ENCODE peak calls at places on chromosome 15, in six cellular contexts. K is HepG2, R is upper lobe of left lung, O is HCT116, C is GM12878, I is K562. S is an unnamed sample.

GRCh38 chr15:58628206-58629057 is 121.1 kb downstream of the ADAM10 start:
- ATAC-seq in K (no peak), R (peak), O (no peak), C (peak), I (peak), S (no peak)

GRCh38 chr15:89206908-89207331 is 14.5 kb downstream of the RLBP1 start:
- ATAC-seq in K (peak), R (peak), O (peak), C (peak), I (peak), S (peak)

GRCh38 chr15:38691951-38692788 is 127.6 kb upstream of the RASGRP1 start:
- ATAC-seq in K (no peak), R (no peak), O (no peak), C (peak), I (no peak), S (no peak)

GRCh38 chr15:82831894-82832600 is 22.6 kb downstream of the WHAMM start:
- ATAC-seq in K (no peak), R (no peak), O (peak), C (no peak), I (no peak), S (no peak)

GRCh38 chr15:59170295-59170881 is 36.3 kb upstream of the LDHAL6B start:
- ATAC-seq in K (peak), R (peak), O (no peak), C (no peak), I (no peak), S (peak)

GRCh38 chr15:54840999-54841398 is 355.7 kb downstream of the RSL24D1 start:
- ATAC-seq in K (peak), R (no peak), O (no peak), C (no peak), I (no peak), S (no peak)

GRCh38 chr15:51718199-51718598 is 19.3 kb downstream of the LYSMD2 start:
- ATAC-seq in K (peak), R (no peak), O (no peak), C (no peak), I (peak), S (no peak)

GRCh38 chr15:24878153-24878552 is 76.6 kb upstream of the SNRPN start:
- ATAC-seq in K (peak), R (peak), O (no peak), C (no peak), I (peak), S (peak)

GRCh38 chr15:49406352-49407118 is 16.5 kb upstream of the FGF7 start:
- ATAC-seq in K (peak), R (no peak), O (no peak), C (no peak), I (peak), S (no peak)

GRCh38 chr15:80791004-80791403 is 11.8 kb downstream of the CEMIP start:
- ATAC-seq in K (no peak), R (no peak), O (no peak), C (no peak), I (no peak), S (no peak)

GRCh38 chr15:68265086-68265485 is 12.5 kb upstream of the FEM1B start:
- ATAC-seq in K (no peak), R (no peak), O (no peak), C (no peak), I (no peak), S (no peak)

GRCh38 chr15:68265674-68266073 is 11.9 kb upstream of the FEM1B start:
- ATAC-seq in K (no peak), R (no peak), O (no peak), C (no peak), I (no peak), S (no peak)

GRCh38 chr15:68271854-68272471 is 5.6 kb upstream of the FEM1B start:
- ATAC-seq in K (peak), R (peak), O (peak), C (no peak), I (no peak), S (peak)

GRCh38 chr15:68264282-68264681 is 13.3 kb upstream of the FEM1B start:
- ATAC-seq in K (no peak), R (no peak), O (no peak), C (no peak), I (no peak), S (no peak)

DNA sequence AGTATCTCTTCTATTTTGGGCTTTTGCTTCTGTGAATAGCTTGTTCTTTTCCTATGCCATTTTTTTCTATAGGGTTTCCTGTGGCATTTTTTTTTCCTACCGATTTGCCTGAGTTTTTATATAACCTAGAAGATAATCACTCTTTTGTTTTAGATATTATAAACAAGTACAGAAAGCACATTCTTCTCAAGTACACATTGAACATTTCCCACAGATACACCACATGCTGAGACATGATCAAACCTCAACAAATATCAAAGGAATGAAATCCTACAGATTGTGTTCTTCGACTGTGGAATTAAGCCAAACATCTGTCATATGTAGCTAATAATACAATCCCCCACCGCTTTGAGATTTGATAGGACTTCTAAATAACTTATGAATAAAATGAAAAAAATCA is 9.1 kb upstream of the FEM1B start:
- ATAC-seq in K (no peak), R (no peak), O (no peak), C (no peak), I (no peak), S (no peak)
- TF ChIP-seq POLR2AphosphoS5 in K (no peak), R (no peak), O (no peak), C (no peak), I (no peak), S (no peak)

DNA sequence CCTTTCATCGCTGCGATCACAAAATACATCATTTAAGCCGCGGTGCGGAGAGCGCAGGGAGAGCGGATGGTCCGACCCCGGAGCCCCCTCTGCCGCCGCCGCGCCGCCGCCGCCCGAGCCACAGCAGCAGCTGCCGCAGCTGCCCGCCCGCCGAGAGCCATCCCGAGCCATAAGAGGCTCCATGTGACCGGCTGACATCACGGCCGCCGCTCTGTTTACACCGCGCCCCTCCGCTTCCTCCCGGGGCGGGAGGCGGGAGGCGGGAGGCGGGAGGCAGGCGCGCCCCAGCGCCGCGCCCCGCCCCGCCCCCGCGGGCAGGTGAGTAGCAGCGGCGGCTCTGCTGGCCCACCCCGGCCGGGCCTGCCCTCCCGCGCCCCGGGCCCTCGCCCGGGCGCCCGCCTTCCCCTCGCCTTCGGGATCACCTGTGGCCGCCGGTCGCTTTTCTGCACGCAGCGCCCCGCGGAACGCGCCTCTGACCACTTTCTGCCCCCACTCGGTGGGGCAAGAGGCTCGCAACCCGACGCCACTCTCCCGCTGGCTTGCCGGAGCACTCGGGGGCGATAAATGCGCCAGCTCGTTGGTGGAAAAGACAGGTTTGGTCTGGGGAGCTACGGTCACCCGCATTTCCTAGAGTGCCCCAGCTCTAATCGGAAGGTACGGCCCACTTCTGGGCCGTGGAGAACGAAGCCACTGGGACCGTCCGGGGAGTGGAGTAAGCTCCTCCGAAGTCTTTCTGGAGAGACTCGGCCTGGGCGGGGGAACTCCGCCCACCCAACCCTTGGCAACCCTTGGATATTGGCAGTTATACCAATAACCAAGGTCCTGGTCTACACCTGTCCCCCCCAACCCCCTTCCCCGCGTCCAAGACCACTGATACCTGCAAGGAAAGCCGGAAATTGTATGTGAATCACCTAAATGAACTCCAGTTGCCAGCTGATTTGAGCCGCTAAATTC is 113.7 kb upstream of the ICE2 start:
- ATAC-seq in K (peak), R (peak), O (no peak), C (peak), I (peak), S (peak)
- TF ChIP-seq POLR2A in K (peak), R (peak), O (no peak), C (peak), I (no peak), S (peak)

GRCh38 chr15:23628612-23629233 is 18.9 kb downstream of the MAGEL2 start:
- ATAC-seq in K (peak), R (no peak), O (peak), C (no peak), I (peak), S (no peak)

DNA sequence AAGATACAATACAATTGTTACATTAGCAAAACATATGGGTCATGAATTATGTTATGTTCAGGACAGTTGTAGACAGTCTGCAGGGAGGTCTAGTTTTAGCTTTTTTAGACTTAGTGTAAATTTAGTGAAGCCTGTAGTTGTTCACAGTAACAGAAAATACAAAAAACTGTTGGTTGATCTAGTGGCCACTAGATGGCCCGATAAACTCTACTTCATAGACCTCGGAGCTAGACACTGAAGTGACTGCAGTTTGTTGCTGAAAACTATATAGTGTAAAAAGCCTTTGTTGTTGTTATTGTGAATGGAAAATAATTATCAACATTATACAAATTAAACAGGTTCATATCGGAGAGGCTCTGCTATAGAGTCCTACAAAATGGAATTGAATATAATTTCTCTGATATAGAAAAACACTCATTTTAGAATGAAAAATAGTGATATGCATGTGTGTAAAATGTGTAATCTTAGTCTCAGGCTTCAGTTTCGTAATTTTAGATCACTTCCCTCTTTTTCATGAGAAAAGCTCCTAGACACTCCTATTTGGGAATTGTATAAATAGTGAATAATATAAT is 18.3 kb downstream of the MAGEL2 start:
- ATAC-seq in K (peak), R (no peak), O (peak), C (no peak), I (peak), S (no peak)
- TF ChIP-seq CTCF in K (peak), R (no peak), O (no peak), C (no peak), I (peak), S (no peak)

GRCh38 chr15:90666135-90666909 is 50.8 kb upstream of the BLM start:
- ATAC-seq in K (no peak), R (no peak), O (no peak), C (no peak), I (no peak), S (no peak)

GRCh38 chr15:90667063-90667754 is 49.9 kb upstream of the BLM start:
- ATAC-seq in K (peak), R (no peak), O (no peak), C (no peak), I (no peak), S (no peak)

GRCh38 chr15:90660195-90660995 is 56.8 kb upstream of the BLM start:
- ATAC-seq in K (peak), R (peak), O (peak), C (peak), I (peak), S (peak)

GRCh38 chr15:90665288-90666134 is 51.6 kb upstream of the BLM start:
- ATAC-seq in K (peak), R (peak), O (peak), C (peak), I (peak), S (peak)

DNA sequence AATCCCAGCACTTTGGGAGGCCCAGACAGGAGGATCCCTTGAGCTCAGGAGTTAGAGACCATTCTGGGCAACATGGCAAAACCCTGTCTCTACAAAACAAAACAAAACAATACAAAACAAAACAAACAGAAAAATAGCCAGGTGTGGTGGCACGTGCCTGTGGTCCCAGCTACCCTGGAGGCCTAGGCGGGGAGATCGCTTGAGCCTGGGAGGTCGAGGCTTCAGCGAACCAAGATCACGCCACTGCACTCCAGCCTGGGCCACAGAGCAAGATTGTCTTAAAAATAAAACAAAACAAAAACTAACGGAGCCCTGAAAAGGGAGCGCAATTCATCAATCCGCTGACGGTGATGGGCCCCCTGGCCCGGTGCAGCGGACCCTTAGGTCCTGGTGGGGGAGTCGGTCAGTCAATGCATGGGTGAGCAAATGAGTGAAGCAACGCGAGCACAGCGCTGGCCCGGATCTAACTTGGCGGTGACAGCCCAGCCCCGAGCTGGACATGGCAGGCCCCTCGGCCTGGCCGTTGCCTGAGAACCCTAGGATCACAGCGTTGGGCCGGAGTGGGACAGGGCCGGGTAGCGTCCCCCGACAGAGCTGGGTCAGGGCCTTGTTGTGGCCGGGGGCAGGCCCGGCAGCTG is 52.4 kb upstream of the BLM start:
- ATAC-seq in K (peak), R (peak), O (peak), C (peak), I (peak), S (peak)
- TF ChIP-seq POLR2AphosphoS5 in K (no peak), R (no peak), O (no peak), C (peak), I (no peak), S (no peak)

GRCh38 chr15:74961616-74962015 is 5.0 kb upstream of the RPP25 start:
- ATAC-seq in K (no peak), R (no peak), O (no peak), C (no peak), I (no peak), S (no peak)
- TF ChIP-seq POLR2A in K (no peak), R (no peak), O (no peak), C (no peak), I (no peak), S (no peak)